ENCODE peak calls at places on chromosomes 16 and 17, in nine cellular contexts. One of them, this sample, is unnamed.

GRCh38 chr17:2796164-2797140 is at the start of gene RAP1GAP2:
- DNase-seq in mucosa of descending colon: peak
- DNase-seq in epithelial cell of esophagus: no peak
- DNase-seq in NB4: peak
- DNase-seq in IMR-90: no peak
- DNase-seq in GM06990: peak
- DNase-seq in neural progenitor cell: no peak
- DNase-seq in HepG2: no peak
- DNase-seq in OCI-LY7: no peak
- DNase-seq in this sample: peak

GRCh38 chr17:7881655-7882054 is 6.9 kb upstream of the CHD3 start:
- DNase-seq in mucosa of descending colon: no peak
- DNase-seq in OCI-LY7: no peak
- DNase-seq in NB4: no peak
- DNase-seq in GM06990: no peak
- DNase-seq in HepG2: no peak
- DNase-seq in epithelial cell of esophagus: no peak
- DNase-seq in neural progenitor cell: no peak
- DNase-seq in IMR-90: no peak
- DNase-seq in this sample: no peak

GRCh38 chr17:17125136-17126084 is 80.7 kb downstream of the PLD6 start:
- DNase-seq in OCI-LY7: no peak
- DNase-seq in HepG2: no peak
- DNase-seq in GM06990: no peak
- DNase-seq in epithelial cell of esophagus: no peak
- DNase-seq in NB4: peak
- DNase-seq in mucosa of descending colon: no peak
- DNase-seq in neural progenitor cell: peak
- DNase-seq in IMR-90: no peak
- DNase-seq in this sample: no peak

GRCh38 chr17:75396025-75396424 is 9.5 kb downstream of the GRB2 start:
- DNase-seq in GM06990: no peak
- DNase-seq in IMR-90: no peak
- DNase-seq in neural progenitor cell: no peak
- DNase-seq in mucosa of descending colon: no peak
- DNase-seq in epithelial cell of esophagus: no peak
- DNase-seq in NB4: no peak
- DNase-seq in OCI-LY7: no peak
- DNase-seq in HepG2: no peak
- DNase-seq in this sample: no peak

GRCh38 chr17:16477255-16477654 is 14.7 kb downstream of the LRRC75A start:
- DNase-seq in HepG2: peak
- DNase-seq in GM06990: no peak
- DNase-seq in OCI-LY7: no peak
- DNase-seq in NB4: no peak
- DNase-seq in neural progenitor cell: no peak
- DNase-seq in mucosa of descending colon: no peak
- DNase-seq in epithelial cell of esophagus: peak
- DNase-seq in IMR-90: peak
- DNase-seq in this sample: no peak

GRCh38 chr16:20383106-20384029 is 21.2 kb downstream of the PDILT start:
- DNase-seq in HepG2: peak
- DNase-seq in IMR-90: peak
- DNase-seq in mucosa of descending colon: peak
- DNase-seq in OCI-LY7: peak
- DNase-seq in epithelial cell of esophagus: peak
- DNase-seq in GM06990: peak
- DNase-seq in neural progenitor cell: peak
- DNase-seq in NB4: peak
- DNase-seq in this sample: peak

GRCh38 chr17:59105852-59106462 is 723 bp downstream of the TRIM37 start:
- DNase-seq in OCI-LY7: peak
- DNase-seq in mucosa of descending colon: peak
- DNase-seq in neural progenitor cell: no peak
- DNase-seq in epithelial cell of esophagus: peak
- DNase-seq in IMR-90: peak
- DNase-seq in HepG2: peak
- DNase-seq in GM06990: no peak
- DNase-seq in NB4: peak
- DNase-seq in this sample: no peak

GRCh38 chr17:34580685-34581445 is 1.5 kb downstream of the TMEM132E start:
- DNase-seq in mucosa of descending colon: no peak
- DNase-seq in neural progenitor cell: peak
- DNase-seq in OCI-LY7: no peak
- DNase-seq in GM06990: no peak
- DNase-seq in IMR-90: no peak
- DNase-seq in epithelial cell of esophagus: no peak
- DNase-seq in HepG2: no peak
- DNase-seq in NB4: no peak
- DNase-seq in this sample: no peak

GRCh38 chr17:82269882-82270500 is 3.5 kb downstream of the CSNK1D start:
- DNase-seq in IMR-90: no peak
- DNase-seq in neural progenitor cell: no peak
- DNase-seq in HepG2: no peak
- DNase-seq in NB4: no peak
- DNase-seq in mucosa of descending colon: no peak
- DNase-seq in GM06990: no peak
- DNase-seq in OCI-LY7: no peak
- DNase-seq in epithelial cell of esophagus: no peak
- DNase-seq in this sample: no peak

GRCh38 chr16:31273676-31274075 is 13.9 kb downstream of the ITGAM start:
- DNase-seq in OCI-LY7: no peak
- DNase-seq in NB4: no peak
- DNase-seq in IMR-90: no peak
- DNase-seq in GM06990: no peak
- DNase-seq in HepG2: no peak
- DNase-seq in neural progenitor cell: no peak
- DNase-seq in mucosa of descending colon: no peak
- DNase-seq in epithelial cell of esophagus: peak
- DNase-seq in this sample: no peak

GRCh38 chr17:37089998-37090397 is 141.2 kb downstream of the AATF start:
- DNase-seq in OCI-LY7: no peak
- DNase-seq in HepG2: no peak
- DNase-seq in epithelial cell of esophagus: no peak
- DNase-seq in neural progenitor cell: no peak
- DNase-seq in NB4: peak
- DNase-seq in IMR-90: no peak
- DNase-seq in GM06990: no peak
- DNase-seq in mucosa of descending colon: peak
- DNase-seq in this sample: peak

GRCh38 chr17:8887834-8888703 is 20.6 kb upstream of the PIK3R6 start:
- DNase-seq in HepG2: peak
- DNase-seq in neural progenitor cell: peak
- DNase-seq in IMR-90: no peak
- DNase-seq in mucosa of descending colon: peak
- DNase-seq in epithelial cell of esophagus: no peak
- DNase-seq in GM06990: no peak
- DNase-seq in NB4: no peak
- DNase-seq in OCI-LY7: no peak
- DNase-seq in this sample: no peak

GRCh38 chr16:67339453-67339852 is 12.8 kb downstream of the LRRC36 start:
- DNase-seq in OCI-LY7: peak
- DNase-seq in HepG2: peak
- DNase-seq in IMR-90: peak
- DNase-seq in epithelial cell of esophagus: peak
- DNase-seq in GM06990: no peak
- DNase-seq in mucosa of descending colon: no peak
- DNase-seq in neural progenitor cell: no peak
- DNase-seq in NB4: peak
- DNase-seq in this sample: no peak

GRCh38 chr17:30905742-30906100 is 317 bp downstream of the TEFM start:
- DNase-seq in GM06990: peak
- DNase-seq in NB4: peak
- DNase-seq in HepG2: no peak
- DNase-seq in OCI-LY7: peak
- DNase-seq in IMR-90: no peak
- DNase-seq in neural progenitor cell: no peak
- DNase-seq in mucosa of descending colon: no peak
- DNase-seq in epithelial cell of esophagus: no peak
- DNase-seq in this sample: no peak

GRCh38 chr16:1040346-1040745 is 32.2 kb upstream of the SSTR5 start:
- DNase-seq in GM06990: no peak
- DNase-seq in mucosa of descending colon: no peak
- DNase-seq in IMR-90: no peak
- DNase-seq in NB4: no peak
- DNase-seq in OCI-LY7: no peak
- DNase-seq in HepG2: no peak
- DNase-seq in epithelial cell of esophagus: no peak
- DNase-seq in neural progenitor cell: no peak
- DNase-seq in this sample: no peak

DNA sequence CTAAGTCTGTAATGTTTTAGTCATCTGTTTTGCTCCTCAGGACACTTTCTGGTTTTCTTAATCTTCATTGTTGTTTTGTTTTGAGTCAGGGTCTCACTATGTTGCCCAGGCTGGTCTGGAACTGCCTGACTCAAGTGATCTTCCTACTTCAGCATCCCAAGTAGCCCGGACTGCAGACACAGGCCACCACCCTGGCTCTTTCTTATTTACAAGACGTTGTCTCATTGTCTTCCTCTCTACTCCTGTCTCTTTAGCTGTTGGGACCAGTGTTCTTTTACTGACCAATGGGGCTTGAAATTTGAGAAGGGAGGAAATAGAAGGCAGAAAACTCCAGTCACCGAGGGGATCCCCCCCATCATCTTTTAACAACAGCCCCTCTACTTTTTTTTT is 1.2 kb downstream of the SCPEP1 start:
- DNase-seq in epithelial cell of esophagus: no peak
- DNase-seq in OCI-LY7: peak
- DNase-seq in HepG2: no peak
- DNase-seq in GM06990: no peak
- DNase-seq in NB4: peak
- DNase-seq in mucosa of descending colon: no peak
- DNase-seq in IMR-90: no peak
- DNase-seq in neural progenitor cell: peak
- DNase-seq in this sample: no peak
- H3K4me3 ChIP-seq in epithelial cell of esophagus: no peak
- H3K4me3 ChIP-seq in OCI-LY7: peak
- H3K4me3 ChIP-seq in HepG2: no peak
- H3K4me3 ChIP-seq in GM06990: peak
- H3K4me3 ChIP-seq in NB4: peak
- H3K4me3 ChIP-seq in mucosa of descending colon: no peak
- H3K4me3 ChIP-seq in IMR-90: no peak
- H3K4me3 ChIP-seq in neural progenitor cell: peak
- H3K4me3 ChIP-seq in this sample: peak

DNA sequence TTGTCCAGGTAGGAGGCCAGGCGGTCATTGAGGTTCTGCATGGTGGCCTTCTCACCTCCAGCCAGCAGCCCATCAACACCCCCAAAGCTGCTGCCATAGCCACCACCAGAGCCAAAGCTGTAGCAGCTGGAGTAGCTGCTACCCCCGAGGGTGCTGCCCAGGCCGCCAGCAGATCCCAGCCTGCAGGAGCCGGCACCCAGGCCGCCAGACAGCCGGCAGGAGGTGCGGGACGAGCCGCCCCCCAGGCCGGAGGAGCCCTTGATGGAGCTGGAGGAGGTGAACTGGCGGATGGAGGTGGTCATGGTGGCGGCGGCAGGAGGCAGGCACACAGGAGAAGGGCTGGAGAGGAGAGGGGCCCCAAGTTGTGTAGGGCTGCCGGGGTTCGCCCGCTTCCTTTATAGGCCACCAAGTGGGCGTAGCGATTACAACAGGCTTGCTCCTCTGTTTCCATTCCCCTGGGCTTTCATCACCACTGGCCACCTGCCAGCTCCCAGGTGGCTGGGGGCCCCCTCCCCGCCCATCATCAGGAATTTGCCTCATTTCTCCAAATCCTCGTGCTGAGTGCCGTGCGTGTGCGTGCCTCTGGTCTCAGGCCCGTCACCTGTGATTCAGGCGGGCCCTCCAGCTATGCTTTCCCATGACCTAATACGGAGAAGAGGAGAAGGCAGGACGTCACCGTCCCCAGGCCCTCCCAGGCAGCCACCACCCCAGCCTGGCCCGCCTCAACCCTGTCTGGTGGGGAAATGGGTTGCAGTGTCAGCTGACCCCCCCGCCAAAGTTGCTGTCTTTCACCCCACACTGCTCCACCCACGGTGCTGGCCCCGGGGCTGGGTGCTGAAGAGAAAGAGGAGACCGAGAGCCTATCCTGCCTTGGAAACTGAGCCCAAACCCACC is at the start of gene KRT17:
- DNase-seq in HepG2: no peak
- DNase-seq in IMR-90: no peak
- DNase-seq in neural progenitor cell: no peak
- DNase-seq in GM06990: no peak
- DNase-seq in epithelial cell of esophagus: peak
- DNase-seq in NB4: peak
- DNase-seq in OCI-LY7: no peak
- DNase-seq in mucosa of descending colon: no peak
- DNase-seq in this sample: no peak
- TF ChIP-seq CTCF in HepG2: no peak
- TF ChIP-seq CTCF in IMR-90: no peak
- TF ChIP-seq CTCF in neural progenitor cell: no peak
- TF ChIP-seq CTCF in GM06990: no peak
- TF ChIP-seq CTCF in epithelial cell of esophagus: no peak
- TF ChIP-seq CTCF in NB4: no peak
- TF ChIP-seq CTCF in OCI-LY7: no peak
- TF ChIP-seq CTCF in mucosa of descending colon: no peak
- TF ChIP-seq CTCF in this sample: no peak

GRCh38 chr16:88617268-88618031 is 20.9 kb upstream of the IL17C start:
- DNase-seq in IMR-90: peak
- DNase-seq in epithelial cell of esophagus: no peak
- DNase-seq in neural progenitor cell: no peak
- DNase-seq in OCI-LY7: no peak
- DNase-seq in mucosa of descending colon: peak
- DNase-seq in NB4: no peak
- DNase-seq in GM06990: no peak
- DNase-seq in HepG2: no peak
- DNase-seq in this sample: no peak
- H3K4me3 ChIP-seq in IMR-90: no peak
- H3K4me3 ChIP-seq in epithelial cell of esophagus: no peak
- H3K4me3 ChIP-seq in neural progenitor cell: no peak
- H3K4me3 ChIP-seq in OCI-LY7: no peak
- H3K4me3 ChIP-seq in mucosa of descending colon: no peak
- H3K4me3 ChIP-seq in NB4: no peak
- H3K4me3 ChIP-seq in GM06990: no peak
- H3K4me3 ChIP-seq in HepG2: no peak
- H3K4me3 ChIP-seq in this sample: no peak

GRCh38 chr16:48041861-48042435 is 113.8 kb downstream of the ABCC12 start:
- DNase-seq in mucosa of descending colon: no peak
- DNase-seq in epithelial cell of esophagus: peak
- DNase-seq in IMR-90: no peak
- DNase-seq in NB4: peak
- DNase-seq in neural progenitor cell: peak
- DNase-seq in OCI-LY7: no peak
- DNase-seq in GM06990: no peak
- DNase-seq in HepG2: peak
- DNase-seq in this sample: no peak
- TF ChIP-seq CTCF in mucosa of descending colon: no peak
- TF ChIP-seq CTCF in epithelial cell of esophagus: peak
- TF ChIP-seq CTCF in IMR-90: no peak
- TF ChIP-seq CTCF in NB4: no peak
- TF ChIP-seq CTCF in neural progenitor cell: peak
- TF ChIP-seq CTCF in OCI-LY7: no peak
- TF ChIP-seq CTCF in GM06990: peak
- TF ChIP-seq CTCF in HepG2: peak
- TF ChIP-seq CTCF in this sample: peak

GRCh38 chr17:80833952-80834895 is 157.4 kb upstream of the CHMP6 start:
- DNase-seq in OCI-LY7: no peak
- DNase-seq in mucosa of descending colon: peak
- DNase-seq in epithelial cell of esophagus: no peak
- DNase-seq in IMR-90: peak
- DNase-seq in neural progenitor cell: no peak
- DNase-seq in HepG2: no peak
- DNase-seq in NB4: no peak
- DNase-seq in GM06990: no peak
- DNase-seq in this sample: peak
- H3K4me3 ChIP-seq in OCI-LY7: no peak
- H3K4me3 ChIP-seq in mucosa of descending colon: no peak
- H3K4me3 ChIP-seq in epithelial cell of esophagus: no peak
- H3K4me3 ChIP-seq in IMR-90: no peak
- H3K4me3 ChIP-seq in neural progenitor cell: no peak
- H3K4me3 ChIP-seq in HepG2: no peak
- H3K4me3 ChIP-seq in NB4: no peak
- H3K4me3 ChIP-seq in GM06990: no peak
- H3K4me3 ChIP-seq in this sample: no peak

This sample was measured in GM12864.